ENCODE peak calls at places on chromosomes 7 and 10, in four cellular contexts. U is mesendoderm, X is fibroblast of lung, Z is Peyer's patch. T is an unnamed sample.

GRCh38 chr7:2774935-2775334 is 69.2 kb downstream of the GNA12 start:
- DNase-seq in U (no peak), X (no peak), Z (no peak), T (no peak)

GRCh38 chr7:25678215-25678614 is 449.9 kb upstream of the NPVF start:
- DNase-seq in U (no peak), X (no peak), Z (no peak), T (no peak)

GRCh38 chr7:76065016-76065612 is 17.2 kb downstream of the MDH2 start:
- DNase-seq in U (no peak), X (no peak), Z (no peak), T (no peak)

GRCh38 chr7:27140108-27140842 is 3.2 kb downstream of the HOXA5 start:
- DNase-seq in U (no peak), X (no peak), Z (no peak), T (no peak)

GRCh38 chr7:137658194-137658900 is 188.4 kb downstream of the DGKI start:
- DNase-seq in U (peak), X (no peak), Z (no peak), T (no peak)

GRCh38 chr10:71270301-71270777 is 48.7 kb upstream of the SLC29A3 start:
- DNase-seq in U (peak), X (peak), Z (peak), T (no peak)

GRCh38 chr7:47992446-47992845 is 13.0 kb upstream of the HUS1 start:
- DNase-seq in U (peak), X (no peak), Z (no peak), T (no peak)

GRCh38 chr7:25849361-25850184 is 302.4 kb upstream of the NFE2L3 start:
- DNase-seq in U (peak), X (peak), Z (no peak), T (no peak)

GRCh38 chr10:108230478-108231170 is 1066.1 kb upstream of the SORCS1 start:
- DNase-seq in U (no peak), X (peak), Z (no peak), T (no peak)

GRCh38 chr7:77735457-77735856 is 39.2 kb downstream of the RSBN1L start:
- DNase-seq in U (no peak), X (no peak), Z (no peak), T (no peak)

GRCh38 chr10:390449-391100 is 255.3 kb downstream of the ZMYND11 start:
- DNase-seq in U (no peak), X (no peak), Z (no peak), T (peak)

GRCh38 chr7:108722561-108722960 is 152.9 kb downstream of the DNAJB9 start:
- DNase-seq in U (no peak), X (no peak), Z (no peak), T (no peak)

GRCh38 chr10:125886914-125887512 is 5.9 kb upstream of the DHX32 start:
- DNase-seq in U (no peak), X (no peak), Z (no peak), T (no peak)

GRCh38 chr10:96618648-96619047 is 31.8 kb upstream of the TM9SF3 start:
- DNase-seq in U (no peak), X (peak), Z (no peak), T (peak)

GRCh38 chr10:34655286-34656170 is 159.6 kb downstream of the PARD3 start:
- DNase-seq in U (peak), X (peak), Z (no peak), T (no peak)

GRCh38 chr7:100568176-100568935 is 5.3 kb downstream of the SAP25 start:
- DNase-seq in U (no peak), X (no peak), Z (no peak), T (no peak)

DNA sequence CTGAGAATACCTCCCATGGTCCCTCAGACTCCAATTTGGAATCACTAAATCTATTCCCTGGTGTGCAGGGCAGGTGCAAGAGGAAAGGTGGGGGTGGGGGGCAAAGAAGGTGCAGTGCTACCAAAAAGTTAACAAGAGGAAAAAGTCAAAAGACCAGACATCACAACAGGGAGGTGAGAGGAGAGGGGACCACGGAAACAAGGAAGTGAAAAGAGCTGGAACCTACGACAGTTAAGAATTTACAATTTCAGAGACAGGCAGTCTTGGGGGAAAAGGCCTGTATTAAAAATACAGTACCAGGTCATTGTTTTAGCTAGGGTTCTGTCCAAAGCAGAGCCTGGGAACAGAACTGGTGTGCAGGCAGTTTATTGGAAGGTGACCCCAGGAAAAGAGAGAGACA is 14.6 kb downstream of the ITGB1 start:
- DNase-seq in U (no peak), X (no peak), Z (no peak), T (no peak)
- H3K27ac ChIP-seq in U (no peak), X (no peak), Z (no peak), T (peak)

DNA sequence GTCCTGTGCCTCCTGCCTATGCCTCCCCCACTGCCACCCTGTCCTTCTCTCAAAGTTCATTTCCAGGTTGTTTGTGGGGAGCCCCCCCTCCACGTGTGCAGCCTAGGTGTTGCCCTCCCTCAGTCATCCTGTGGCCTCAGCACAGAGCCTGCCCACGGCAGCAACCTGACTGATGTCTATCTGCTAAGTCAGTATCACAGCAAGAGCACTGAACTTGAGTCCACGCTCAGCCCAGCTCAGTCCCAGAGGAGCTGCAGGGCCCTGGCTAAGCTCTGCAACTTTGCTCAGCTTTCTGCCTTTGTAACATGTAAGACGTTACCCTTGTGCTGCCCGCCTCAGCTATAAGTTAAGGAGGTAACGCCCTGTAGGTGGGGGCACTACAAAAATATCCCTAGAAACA is 28.7 kb downstream of the FAM53B start:
- DNase-seq in U (no peak), X (no peak), Z (no peak), T (no peak)
- H3K27ac ChIP-seq in U (no peak), X (no peak), Z (no peak), T (no peak)

GRCh38 chr10:132400041-132400546 is 3.1 kb downstream of the PWWP2B start:
- DNase-seq in U (no peak), X (no peak), Z (no peak), T (peak)
- H3K27ac ChIP-seq in U (no peak), X (no peak), Z (peak), T (peak)

GRCh38 chr7:35801392-35802101 is 690 bp downstream of the SEPTIN7 start:
- DNase-seq in U (peak), X (peak), Z (peak), T (peak)

GRCh38 chr7:35804571-35804970 is 3.7 kb downstream of the SEPTIN7 start:
- DNase-seq in U (no peak), X (no peak), Z (no peak), T (no peak)

GRCh38 chr7:35800718-35801391 is at the start of gene SEPTIN7:
- DNase-seq in U (peak), X (peak), Z (peak), T (peak)

GRCh38 chr7:35802102-35802466 is 1.2 kb downstream of the SEPTIN7 start:
- DNase-seq in U (no peak), X (no peak), Z (no peak), T (no peak)

DNA sequence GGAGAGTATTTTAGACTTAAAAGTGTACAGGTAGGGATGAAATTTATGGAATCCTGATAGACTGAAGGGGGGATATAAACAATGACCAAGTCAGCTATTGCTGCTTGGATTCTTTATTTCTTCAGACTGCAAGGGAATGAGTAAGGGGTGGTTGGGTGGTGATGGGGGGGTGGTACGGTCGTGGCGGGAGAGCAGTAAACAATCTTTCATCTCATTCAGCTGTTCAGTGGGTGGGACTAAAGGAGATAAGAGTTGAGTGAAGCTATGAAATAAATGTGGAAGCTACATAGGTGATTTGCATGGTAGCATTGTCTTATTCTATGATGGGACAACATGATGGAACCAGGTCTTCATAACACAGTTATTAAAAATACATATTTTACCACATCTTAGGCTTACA is 1.8 kb downstream of the SEPTIN7 start:
- DNase-seq in U (no peak), X (peak), Z (no peak), T (no peak)
- H3K27ac ChIP-seq in U (no peak), X (no peak), Z (peak), T (peak)

GRCh38 chr10:132450466-132450824 is 53.4 kb downstream of the PWWP2B start:
- DNase-seq in U (no peak), X (no peak), Z (no peak), T (no peak)
- H3K27ac ChIP-seq in U (no peak), X (no peak), Z (no peak), T (no peak)

T was measured in sigmoid colon.